ENCODE peak calls at places on chromosomes 13 and 19, in seven cellular contexts. R is upper lobe of right lung; N is activated naive CD8-positive, alpha-beta T cell treated with anti-CD3 and anti-CD28 coated beads, Interleukin-2, amount 10 ng/mL, durations not matched to agents 7 days and 5 days; H is left cardiac atrium; A is left lobe of liver; S is CD8-positive, alpha-beta T cell; V is sciatic nerve. T is an unnamed sample.
A peak's percentile ranks its signal among the peaks of the same experiment; 100 is the strongest.

GRCh38 chr13:71842003-71842402 is 25.0 kb downstream of the DACH1 start:
- ATAC-seq in V (no peak), A (no peak), R (no peak), H (no peak), N (no peak), S (no peak), T (no peak)

GRCh38 chr19:4981681-4981958 is 12.7 kb downstream of the KDM4B start:
- ATAC-seq in H (no peak), V (no peak), R (no peak), S (peak; percentile 29), A (no peak), N (no peak), T (no peak)

GRCh38 chr13:97726664-97727235 is 226.7 kb upstream of the IPO5 start:
- ATAC-seq in A (peak; percentile 78), S (no peak), H (peak; percentile 66), V (peak; percentile 88), N (no peak), R (peak; percentile 41), T (no peak)

GRCh38 chr13:103130681-103131210 is 64.5 kb upstream of the SLC10A2 start:
- ATAC-seq in N (no peak), V (no peak), S (no peak), A (peak; percentile 39), H (no peak), R (no peak), T (no peak)

GRCh38 chr19:14515501-14516047 is 2.6 kb downstream of the DNAJB1 start:
- ATAC-seq in R (no peak), V (no peak), S (no peak), N (no peak), A (no peak), H (no peak), T (no peak)

GRCh38 chr13:40375522-40376171 is 290.8 kb downstream of the FOXO1 start:
- ATAC-seq in H (peak; percentile 79), A (no peak), N (no peak), V (peak; percentile 42), S (no peak), R (peak; percentile 26), T (peak; percentile 93)

GRCh38 chr19:18478545-18479311 is 40.8 kb upstream of the ISYNA1 start:
- ATAC-seq in S (peak; percentile 41), R (peak; percentile 83), A (peak; percentile 53), V (peak; percentile 87), H (peak; percentile 75), N (peak; percentile 76), T (peak; percentile 72)

GRCh38 chr13:37475966-37476365 is 122.6 kb downstream of the POSTN start:
- ATAC-seq in S (no peak), H (no peak), N (no peak), A (no peak), R (no peak), V (no peak), T (no peak)

GRCh38 chr19:2139385-2140192 is 11.8 kb downstream of the AP3D1 start:
- ATAC-seq in H (no peak), A (no peak), V (peak; percentile 8), S (no peak), N (no peak), R (no peak), T (no peak)

GRCh38 chr13:20360835-20361412 is 128.8 kb upstream of the GJB6 start:
- ATAC-seq in V (no peak), R (no peak), H (no peak), N (no peak), S (no peak), A (peak; percentile 56), T (no peak)

GRCh38 chr13:80131204-80131603 is 209.7 kb downstream of the SPRY2 start:
- ATAC-seq in V (peak; percentile 65), R (peak; percentile 79), H (peak; percentile 70), A (peak; percentile 75), N (no peak), S (no peak), T (no peak)

GRCh38 chr19:8449830-8450229 is 5.1 kb downstream of the HNRNPM start:
- ATAC-seq in S (no peak), N (no peak), R (no peak), H (no peak), A (no peak), V (no peak), T (peak; percentile 81)

GRCh38 chr19:20776083-20777076 is at the start of gene ZNF66:
- ATAC-seq in H (peak; percentile 100), A (peak; percentile 90), N (peak; percentile 97), R (peak; percentile 100), V (peak; percentile 100), S (peak; percentile 98), T (peak; percentile 100)

GRCh38 chr19:48963371-48964204 is 1.5 kb upstream of the FTL start:
- ATAC-seq in A (peak; percentile 43), H (peak; percentile 14), N (peak; percentile 3), V (peak; percentile 60), R (peak; percentile 10), S (peak; percentile 16), T (peak; percentile 12)

GRCh38 chr13:41492432-41493267 is 35.3 kb downstream of the RGCC start:
- ATAC-seq in R (peak; percentile 38), A (no peak), H (no peak), V (no peak), S (peak; percentile 67), N (peak; percentile 67), T (peak; percentile 39)

GRCh38 chr19:41930322-41930722 is 2.1 kb upstream of the ERFL start:
- ATAC-seq in A (no peak), H (no peak), R (peak; percentile 6), S (no peak), N (no peak), V (no peak), T (no peak)

GRCh38 chr19:8840708-8841107 is 8.5 kb downstream of the MBD3L1 start:
- ATAC-seq in H (no peak), A (no peak), R (no peak), S (no peak), V (no peak), N (no peak), T (no peak)

GRCh38 chr19:14023404-14024235 is 4.3 kb upstream of the RLN3 start:
- ATAC-seq in A (peak; percentile 90), N (no peak), H (peak; percentile 84), S (no peak), V (peak; percentile 60), R (peak; percentile 92), T (peak; percentile 72)

GRCh38 chr19:10194500-10195198 is at the start of gene DNMT1:
- ATAC-seq in A (peak; percentile 94), H (peak; percentile 99), S (peak; percentile 96), N (peak; percentile 97), V (peak; percentile 97), R (peak; percentile 99), T (peak; percentile 99)

GRCh38 chr19:55112781-55113569 is 4.5 kb downstream of the PPP1R12C start:
- ATAC-seq in H (no peak), A (no peak), V (no peak), R (no peak), N (no peak), S (no peak), T (no peak)

GRCh38 chr19:54905908-54906511 is at the start of gene NCR1:
- ATAC-seq in A (no peak), N (no peak), H (no peak), S (peak; percentile 54), V (no peak), R (peak; percentile 64), T (no peak)

GRCh38 chr13:44243198-44243852 is 130.3 kb upstream of the SERP2 start:
- ATAC-seq in N (peak; percentile 42), R (peak; percentile 83), V (peak; percentile 47), A (peak; percentile 74), H (peak; percentile 33), S (peak; percentile 46), T (peak; percentile 83)

GRCh38 chr19:21028969-21029268 is 8.5 kb downstream of the ZNF430 start:
- ATAC-seq in S (no peak), A (no peak), H (no peak), V (no peak), N (no peak), R (no peak), T (no peak)

GRCh38 chr13:38693641-38694040 is 6.8 kb downstream of the FREM2 start:
- ATAC-seq in N (no peak), H (peak; percentile 27), V (no peak), S (no peak), R (peak; percentile 72), A (peak; percentile 53), T (no peak)

GRCh38 chr13:99997702-99998219 is 16.2 kb downstream of the ZIC2 start:
- ATAC-seq in V (no peak), A (no peak), N (no peak), H (no peak), R (peak; percentile 41), S (no peak), T (peak; percentile 22)

GRCh38 chr13:35164324-35164932 is 222.4 kb downstream of the NBEA start:
- ATAC-seq in A (peak; percentile 86), R (peak; percentile 72), H (peak; percentile 37), S (peak; percentile 51), V (peak; percentile 66), N (peak; percentile 60), T (no peak)

GRCh38 chr13:20114066-20114465 is 46.8 kb downstream of the GJA3 start:
- ATAC-seq in H (no peak), N (no peak), S (no peak), A (no peak), V (no peak), R (peak; percentile 43), T (no peak)

GRCh38 chr13:113013878-113014751 is 45.1 kb downstream of the MCF2L start:
- ATAC-seq in S (no peak), R (no peak), V (no peak), N (no peak), A (no peak), H (no peak), T (peak; percentile 53)

GRCh38 chr13:77584111-77584510 is 48.6 kb downstream of the SCEL start:
- ATAC-seq in S (no peak), N (no peak), V (no peak), R (no peak), H (no peak), A (no peak), T (peak; percentile 87)

GRCh38 chr19:4699826-4700572 is 23.6 kb downstream of the DPP9 start:
- ATAC-seq in R (no peak), H (no peak), S (no peak), N (no peak), A (no peak), V (no peak), T (no peak)

GRCh38 chr19:17762505-17763229 is 11.4 kb downstream of the FCHO1 start:
- ATAC-seq in R (peak; percentile 12), H (no peak), S (no peak), N (no peak), A (no peak), V (no peak), T (peak; percentile 27)